ENCODE peak calls at places on chromosome 4, in four cellular contexts. U, X, S and I are unnamed samples.

GRCh38 chr4:134632056-134632455 is 430.5 kb upstream of the PABPC4L start:
- DNase-seq in S (no peak), U (no peak), X (no peak), I (no peak)

GRCh38 chr4:106065018-106065417 is 169.7 kb downstream of the NPNT start:
- DNase-seq in X (no peak), S (no peak), U (no peak), I (no peak)

GRCh38 chr4:175891863-175892262 is 79.8 kb upstream of the GPM6A start:
- DNase-seq in S (peak), X (peak), U (peak), I (no peak)

GRCh38 chr4:109434007-109434792 is 585 bp downstream of the SEC24B start:
- DNase-seq in S (peak), X (peak), U (peak), I (peak)

GRCh38 chr4:150001815-150002214 is 76.4 kb upstream of the DCLK2 start:
- DNase-seq in U (peak), X (no peak), S (no peak), I (no peak)

GRCh38 chr4:152634110-152634760 is 45.6 kb downstream of the TMEM154 start:
- DNase-seq in U (no peak), S (peak), X (no peak), I (no peak)

GRCh38 chr4:3074846-3075651 is 568 bp downstream of the HTT start:
- DNase-seq in S (peak), X (peak), U (peak), I (peak)

GRCh38 chr4:57233391-57233790 is 123.2 kb upstream of the IGFBP7 start:
- DNase-seq in U (peak), X (no peak), S (peak), I (no peak)

GRCh38 chr4:147492761-147493160 is 11.9 kb downstream of the EDNRA start:
- DNase-seq in S (no peak), U (peak), X (no peak), I (no peak)

GRCh38 chr4:116829187-116829586 is 256.2 kb downstream of the TRAM1L1 start:
- DNase-seq in X (no peak), S (no peak), U (no peak), I (no peak)

GRCh38 chr4:187995322-187996207 is at the start of gene ZFP42:
- DNase-seq in U (no peak), X (no peak), S (peak), I (no peak)

GRCh38 chr4:658031-658667 is 15.9 kb downstream of the ATP5ME start:
- DNase-seq in U (no peak), X (no peak), S (no peak), I (no peak)

GRCh38 chr4:4558881-4559280 is 17.0 kb upstream of the STX18 start:
- DNase-seq in X (no peak), S (no peak), U (no peak), I (no peak)

GRCh38 chr4:24013666-24014422 is 124.0 kb upstream of the PPARGC1A start:
- DNase-seq in X (no peak), U (no peak), S (no peak), I (no peak)

GRCh38 chr4:101126044-101126443 is 221.3 kb downstream of the PPP3CA start:
- DNase-seq in U (peak), X (no peak), S (no peak), I (no peak)

GRCh38 chr4:3375688-3376087 is 66.1 kb upstream of the HGFAC start:
- DNase-seq in S (no peak), X (no peak), U (peak), I (no peak)

GRCh38 chr4:5827108-5828004 is 65.5 kb downstream of the CRMP1 start:
- DNase-seq in U (peak), S (no peak), X (no peak), I (no peak)

GRCh38 chr4:21366312-21366711 is 582.3 kb downstream of the KCNIP4 start:
- DNase-seq in X (no peak), U (no peak), S (no peak), I (no peak)

GRCh38 chr4:74671074-74671698 is 123.1 kb downstream of the BTC start:
- DNase-seq in U (peak), X (peak), S (peak), I (peak)
- H3K27ac ChIP-seq in U (no peak), X (no peak), S (peak), I (no peak)

DNA sequence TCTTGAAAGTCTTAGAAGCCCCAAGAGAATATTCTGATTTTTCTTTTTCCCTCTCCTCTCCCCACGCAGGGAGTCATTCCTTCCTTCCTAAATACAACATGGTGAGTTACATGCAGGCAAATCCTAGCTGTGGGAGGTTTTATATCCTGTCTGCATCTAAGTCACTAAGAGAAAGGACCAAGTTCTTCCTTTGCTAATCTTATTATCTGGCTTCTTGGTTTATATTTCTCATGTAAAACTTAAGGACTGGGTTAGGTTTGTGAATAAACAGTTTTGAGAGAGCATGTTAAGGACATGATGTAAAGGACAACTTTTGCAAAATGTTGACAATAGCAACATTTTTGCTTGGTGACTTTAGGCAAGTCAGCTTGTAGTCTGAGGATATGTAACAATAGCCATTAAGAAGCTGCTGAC is 5.1 kb upstream of the CXCL9 start:
- DNase-seq in S (no peak), U (peak), X (no peak), I (no peak)
- H3K27ac ChIP-seq in S (peak), U (peak), X (peak), I (peak)

DNA sequence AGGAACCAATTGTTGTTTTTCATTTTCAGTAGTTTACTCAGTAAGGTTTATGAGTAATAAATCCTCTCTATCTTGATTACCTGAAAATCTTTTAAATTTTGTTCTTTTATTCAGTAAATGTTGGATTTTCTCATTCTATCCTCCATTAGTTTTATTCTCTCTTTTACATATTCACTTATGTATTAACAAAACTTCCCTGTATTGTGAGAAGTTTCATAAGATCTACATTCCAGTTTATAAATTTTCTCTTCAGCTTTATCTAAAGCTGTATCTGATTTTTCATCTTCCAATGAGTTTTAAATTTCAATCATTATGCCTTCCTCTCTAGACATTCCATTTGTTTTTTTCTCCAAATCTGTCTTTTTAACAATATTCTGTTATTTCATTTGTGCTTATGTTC is 310.2 kb downstream of the UNC5C start:
- DNase-seq in X (no peak), S (no peak), U (no peak), I (no peak)
- H3K27ac ChIP-seq in X (no peak), S (no peak), U (no peak), I (no peak)

DNA sequence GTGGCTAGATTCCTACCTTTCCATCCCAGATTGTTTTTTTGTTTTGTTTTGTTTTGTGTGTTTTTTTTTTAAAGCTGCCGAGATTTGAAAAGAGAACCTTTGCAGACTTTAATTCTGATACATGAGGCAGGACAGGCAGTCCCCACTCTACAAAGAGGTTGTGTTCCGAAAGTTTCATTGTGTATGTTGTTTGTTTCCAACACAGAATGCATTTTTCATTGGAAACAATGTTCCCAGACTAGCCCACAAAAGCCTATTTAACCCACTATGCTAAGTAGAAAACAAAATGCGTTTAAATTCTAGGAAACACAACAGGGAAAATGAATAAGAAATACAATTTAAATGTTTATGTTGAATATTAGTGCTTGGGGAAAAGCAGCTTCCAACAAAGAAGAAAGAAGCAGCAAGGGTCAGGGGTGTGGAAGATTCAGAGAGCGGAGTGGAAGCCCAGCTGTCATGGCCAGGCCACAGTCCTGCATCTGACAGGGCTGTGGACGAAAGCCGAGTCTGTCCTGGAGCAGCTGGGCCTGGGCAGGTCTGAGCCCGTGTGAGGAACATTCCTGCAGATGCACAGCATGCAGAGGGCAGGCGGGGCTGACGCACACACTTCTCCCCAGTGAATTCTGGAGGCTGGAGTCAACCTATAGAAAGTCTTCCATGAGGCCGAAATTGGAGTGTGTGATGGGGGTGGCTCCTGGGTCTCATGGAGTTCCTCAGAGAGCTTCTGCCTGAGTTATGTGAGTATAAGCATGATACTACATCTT is 12.4 kb upstream of the SETD7 start:
- DNase-seq in S (no peak), X (peak), U (no peak), I (no peak)
- H3K27ac ChIP-seq in S (no peak), X (peak), U (no peak), I (no peak)

DNA sequence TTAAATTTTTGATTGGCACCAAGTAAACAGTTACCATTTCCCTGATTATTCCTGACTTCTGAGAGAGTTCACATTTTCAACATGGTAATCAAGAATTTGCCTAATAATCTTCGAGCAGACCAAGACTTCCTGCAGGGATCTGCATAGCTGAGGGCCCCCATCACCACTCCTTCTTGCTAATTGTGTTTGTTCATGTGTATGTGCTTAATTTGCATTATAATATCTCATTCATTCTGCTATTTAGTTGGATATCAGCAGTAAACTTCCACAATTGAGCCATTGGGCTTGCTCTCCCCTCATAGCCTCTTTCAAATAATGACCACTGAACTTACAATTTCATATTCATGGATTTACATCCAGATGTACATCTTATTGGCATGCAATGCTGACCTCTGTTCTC is 292.5 kb downstream of the SPATA18 start:
- DNase-seq in U (no peak), X (no peak), S (no peak), I (no peak)
- H3K27ac ChIP-seq in U (no peak), X (no peak), S (no peak), I (no peak)

GRCh38 chr4:81061340-81061730 is 30.8 kb downstream of the BMP3 start:
- DNase-seq in X (no peak), U (no peak), S (no peak), I (no peak)

GRCh38 chr4:81069706-81070331 is 39.3 kb downstream of the BMP3 start:
- DNase-seq in X (peak), U (peak), S (peak), I (peak)

GRCh38 chr4:81062001-81062400 is 31.5 kb downstream of the BMP3 start:
- DNase-seq in X (no peak), U (peak), S (no peak), I (no peak)

GRCh38 chr4:81060587-81061339 is 30.3 kb downstream of the BMP3 start:
- DNase-seq in U (no peak), S (no peak), X (no peak), I (no peak)

DNA sequence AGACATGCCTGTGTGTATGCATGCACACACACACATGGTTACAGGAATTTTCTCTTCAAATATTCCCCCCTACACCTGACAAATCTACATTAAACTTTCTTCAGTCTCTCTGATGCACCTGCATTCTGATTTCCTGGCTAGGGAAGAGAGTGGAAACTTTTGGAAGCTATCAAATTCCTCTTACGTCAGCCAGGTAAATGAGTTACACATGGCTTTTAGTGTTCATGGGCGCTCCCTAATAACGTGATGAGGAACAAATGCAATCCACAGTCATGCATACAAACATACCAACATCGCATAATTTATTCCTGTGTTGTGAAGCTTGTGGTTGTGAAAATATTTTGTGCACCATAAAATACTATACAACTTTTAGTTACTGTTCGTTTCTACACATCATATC is 34.9 kb downstream of the BMP3 start:
- DNase-seq in U (no peak), S (no peak), X (no peak), I (no peak)
- H3K27ac ChIP-seq in U (no peak), S (no peak), X (no peak), I (no peak)

GRCh38 chr4:87913871-87914270 is 61.6 kb upstream of the SPP1 start:
- DNase-seq in U (no peak), S (no peak), X (no peak), I (no peak)

GRCh38 chr4:87911252-87911774 is 64.2 kb upstream of the SPP1 start:
- DNase-seq in X (no peak), S (no peak), U (no peak), I (no peak)

GRCh38 chr4:87908341-87908740 is 67.2 kb upstream of the SPP1 start:
- DNase-seq in S (no peak), X (no peak), U (no peak), I (no peak)

GRCh38 chr4:87912164-87913004 is 63.1 kb upstream of the SPP1 start:
- DNase-seq in U (no peak), S (no peak), X (no peak), I (no peak)

DNA sequence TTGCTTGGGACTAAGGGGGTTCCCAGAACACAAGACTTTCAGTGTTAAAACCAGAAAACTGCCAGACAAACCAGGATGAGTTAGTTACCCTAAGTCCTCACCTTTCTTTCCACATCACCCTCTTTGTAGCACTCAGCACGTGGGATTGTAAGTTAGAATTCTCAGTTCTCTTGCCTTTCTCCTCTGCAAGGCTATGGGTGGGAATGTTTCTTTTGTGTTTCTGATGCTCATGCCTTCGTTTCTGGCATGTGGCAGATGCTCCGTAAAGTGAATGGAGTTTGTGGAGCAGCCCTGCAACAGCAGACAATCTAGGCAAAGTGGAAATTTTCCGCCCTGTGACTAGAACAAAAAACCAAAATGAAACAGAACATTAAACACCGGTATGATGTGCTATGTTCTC is 64.7 kb upstream of the SPP1 start:
- DNase-seq in X (no peak), U (no peak), S (no peak), I (no peak)
- H3K27ac ChIP-seq in X (no peak), U (no peak), S (peak), I (no peak)

GRCh38 chr4:8220661-8221446 is 21.8 kb downstream of the SH3TC1 start:
- DNase-seq in S (no peak), U (no peak), X (no peak), I (no peak)

GRCh38 chr4:8219236-8219635 is 20.1 kb downstream of the SH3TC1 start:
- DNase-seq in U (no peak), X (no peak), S (no peak), I (no peak)

GRCh38 chr4:8221476-8221875 is 22.4 kb downstream of the SH3TC1 start:
- DNase-seq in X (no peak), S (no peak), U (peak), I (no peak)

GRCh38 chr4:8222609-8223391 is 23.7 kb downstream of the SH3TC1 start:
- DNase-seq in U (no peak), S (no peak), X (no peak), I (no peak)

GRCh38 chr4:8221985-8222384 is 22.9 kb downstream of the SH3TC1 start:
- DNase-seq in S (no peak), X (no peak), U (no peak), I (no peak)
- H3K27ac ChIP-seq in S (peak), X (no peak), U (no peak), I (peak)

GRCh38 chr4:99821918-99822503 is 5.4 kb downstream of the DAPP1 start:
- DNase-seq in S (no peak), X (no peak), U (no peak), I (no peak)

GRCh38 chr4:99816611-99817309 is at the start of gene DAPP1:
- DNase-seq in S (peak), U (no peak), X (no peak), I (peak)

GRCh38 chr4:99817310-99817885 is 771 bp downstream of the DAPP1 start:
- DNase-seq in S (no peak), U (no peak), X (no peak), I (no peak)

GRCh38 chr4:99815597-99816011 is 1.0 kb upstream of the DAPP1 start:
- DNase-seq in U (peak), S (peak), X (no peak), I (peak)

GRCh38 chr4:99818661-99819060 is 2.0 kb downstream of the DAPP1 start:
- DNase-seq in S (no peak), X (no peak), U (no peak), I (no peak)
- H3K27ac ChIP-seq in S (no peak), X (no peak), U (no peak), I (no peak)

GRCh38 chr4:128228021-128228571 is 59.5 kb downstream of the PGRMC2 start:
- DNase-seq in U (no peak), S (no peak), X (peak), I (peak)

GRCh38 chr4:128221556-128221955 is 66.1 kb downstream of the PGRMC2 start:
- DNase-seq in U (no peak), S (no peak), X (no peak), I (no peak)

GRCh38 chr4:128229458-128229805 is 58.2 kb downstream of the PGRMC2 start:
- DNase-seq in S (no peak), U (peak), X (no peak), I (no peak)

GRCh38 chr4:128228778-128229457 is 58.7 kb downstream of the PGRMC2 start:
- DNase-seq in S (no peak), U (peak), X (peak), I (no peak)

DNA sequence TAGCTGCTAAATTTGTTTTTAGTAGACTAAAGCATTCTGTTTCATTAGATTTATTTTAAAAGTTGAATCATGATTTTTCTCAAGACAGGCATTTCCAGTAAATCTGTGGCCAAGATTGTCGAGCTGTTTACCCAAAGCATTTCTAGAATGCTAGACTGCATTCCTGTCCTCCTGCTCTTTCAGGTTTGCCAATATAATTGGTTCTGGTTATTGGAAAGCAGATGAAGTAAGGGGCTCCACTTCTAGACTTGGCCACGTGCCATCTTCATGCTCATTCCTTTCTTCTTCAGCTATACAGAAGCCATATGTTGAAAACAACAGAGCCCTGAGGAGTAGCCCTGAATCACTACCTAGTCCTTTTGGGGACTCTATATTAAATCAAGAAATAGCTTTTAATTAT is 62.5 kb downstream of the PGRMC2 start:
- DNase-seq in X (peak), S (no peak), U (peak), I (no peak)
- H3K27ac ChIP-seq in X (peak), S (no peak), U (peak), I (no peak)